ENCODE peak calls at places on chromosomes 1 and 21, in four cellular contexts. Q is NCI-H524; O is activated CD4-positive, alpha-beta T cell treated with anti-CD3 and anti-CD28 coated beads, Interleukin-2, amount 10 ng/mL, durations not matched to agents 7 days and 5 days; L is EL. A is an unnamed sample.

GRCh38 chr1:24075946-24076345 is 36.0 kb downstream of the MYOM3 start:
- DNase-seq in Q (no peak), O (no peak), L (no peak), A (no peak)

GRCh38 chr1:99680258-99680657 is 34.3 kb downstream of the PALMD start:
- DNase-seq in Q (no peak), O (no peak), L (peak; percentile 52), A (no peak)

GRCh38 chr1:179816196-179816960 is 61.2 kb downstream of the TOR1AIP2 start:
- DNase-seq in Q (no peak), O (no peak), L (no peak), A (peak; percentile 58)

GRCh38 chr1:223811634-223812101 is 34.1 kb downstream of the TP53BP2 start:
- DNase-seq in Q (no peak), O (peak; percentile 29), L (peak; percentile 48), A (no peak)

GRCh38 chr1:54001620-54002019 is 16.4 kb downstream of the LDLRAD1 start:
- DNase-seq in Q (no peak), O (no peak), L (no peak), A (no peak)

GRCh38 chr1:198657550-198658064 is 18.8 kb downstream of the PTPRC start:
- DNase-seq in Q (no peak), O (no peak), L (peak; percentile 98), A (no peak)

GRCh38 chr1:111183681-111184080 is 16.8 kb downstream of the DENND2D start:
- DNase-seq in Q (no peak), O (no peak), L (no peak), A (no peak)

GRCh38 chr1:204888294-204888693 is 17.6 kb downstream of the NFASC start:
- DNase-seq in Q (no peak), O (no peak), L (peak; percentile 28), A (no peak)

GRCh38 chr1:119647228-119647733 is 785 bp downstream of the ZNF697 start:
- DNase-seq in Q (no peak), O (no peak), L (no peak), A (no peak)

GRCh38 chr1:182861994-182862393 is 22.8 kb downstream of the DHX9 start:
- DNase-seq in Q (no peak), O (no peak), L (peak; percentile 26), A (no peak)

GRCh38 chr21:21002137-21002536 is 3.9 kb downstream of the NCAM2 start:
- DNase-seq in Q (no peak), O (no peak), L (no peak), A (no peak)

GRCh38 chr1:177505905-177506590 is 335.3 kb downstream of the BRINP2 start:
- DNase-seq in Q (no peak), O (no peak), L (peak; percentile 42), A (no peak)

GRCh38 chr1:60765204-60765603 is 317.2 kb upstream of the NFIA start:
- DNase-seq in Q (peak; percentile 28), O (peak; percentile 8), L (peak; percentile 25), A (peak; percentile 54)

GRCh38 chr1:236868625-236869467 is 73.8 kb downstream of the MTR start:
- DNase-seq in Q (no peak), O (peak; percentile 55), L (peak; percentile 62), A (peak; percentile 84)

GRCh38 chr1:226872455-226872854 is 2.0 kb downstream of the PSEN2 start:
- DNase-seq in Q (no peak), O (no peak), L (no peak), A (no peak)

GRCh38 chr1:46489169-46489637 is 433 bp upstream of the DMBX1 start:
- DNase-seq in Q (no peak), O (no peak), L (no peak), A (peak; percentile 61)

GRCh38 chr1:41420877-41421276 is 59.6 kb downstream of the FOXO6 start:
- DNase-seq in Q (peak; percentile 46), O (no peak), L (no peak), A (no peak)

GRCh38 chr1:3530931-3531818 is 76.7 kb downstream of the ARHGEF16 start:
- DNase-seq in Q (no peak), O (peak; percentile 83), L (peak; percentile 88), A (peak; percentile 100)

GRCh38 chr1:42891471-42891870 is 45.1 kb downstream of the ZNF691 start:
- DNase-seq in Q (no peak), O (no peak), L (no peak), A (no peak)

GRCh38 chr21:35084869-35085268 is 35.8 kb upstream of the RUNX1 start:
- DNase-seq in Q (no peak), O (no peak), L (peak; percentile 95), A (no peak)

GRCh38 chr21:31343680-31344480 is at the start of gene TIAM1:
- DNase-seq in Q (peak; percentile 34), O (no peak), L (peak; percentile 68), A (peak; percentile 80)

GRCh38 chr1:14778882-14779594 is 180.6 kb downstream of the KAZN start:
- DNase-seq in Q (no peak), O (peak; percentile 19), L (peak; percentile 17), A (peak; percentile 82)

GRCh38 chr1:19420606-19421005 is 64.7 kb downstream of the CAPZB start:
- DNase-seq in Q (no peak), O (no peak), L (no peak), A (no peak)